ENCODE peak calls at places on chromosomes 2 and 18, in four cellular contexts. S is iris pigment epithelial cell, N is EL, G is nephron progenitor cell. I is an unnamed sample.
A peak's percentile ranks its signal among the peaks of the same experiment; 100 is the strongest.

GRCh38 chr2:206164261-206164862 is 4.7 kb downstream of the EEF1B2 start:
- DNase-seq in G (peak; percentile 59), N (peak; percentile 54), S (peak; percentile 20), I (peak; percentile 35)

GRCh38 chr2:108315408-108316193 is 26.9 kb downstream of the SULT1C2 start:
- DNase-seq in G (no peak), S (no peak), N (peak; percentile 42), I (no peak)

GRCh38 chr2:135688002-135688401 is 53.7 kb upstream of the UBXN4 start:
- DNase-seq in N (peak; percentile 13), G (no peak), S (peak; percentile 77), I (no peak)

GRCh38 chr18:7566587-7567486 is at the start of gene PTPRM:
- DNase-seq in S (peak; percentile 81), G (peak; percentile 82), N (peak; percentile 87), I (no peak)

GRCh38 chr2:101418704-101419663 is 31.7 kb upstream of the CREG2 start:
- DNase-seq in G (peak; percentile 32), S (peak; percentile 75), N (peak; percentile 65), I (no peak)

GRCh38 chr18:50947899-50948298 is 19.9 kb upstream of the ELAC1 start:
- DNase-seq in S (peak; percentile 40), N (peak; percentile 30), G (no peak), I (no peak)

GRCh38 chr2:20488782-20489181 is 41.9 kb downstream of the RHOB start:
- DNase-seq in N (no peak), G (no peak), S (no peak), I (no peak)

GRCh38 chr18:808502-808901 is 3.5 kb downstream of the YES1 start:
- DNase-seq in N (peak; percentile 12), G (no peak), S (no peak), I (no peak)

GRCh38 chr2:178230396-178230795 is 36.1 kb downstream of the OSBPL6 start:
- DNase-seq in G (no peak), N (no peak), S (no peak), I (no peak)

GRCh38 chr18:54284967-54285785 is 15.9 kb downstream of the POLI start:
- DNase-seq in G (no peak), S (peak; percentile 91), N (peak; percentile 78), I (peak; percentile 28)

GRCh38 chr2:43831438-43832294 is 7.0 kb downstream of the ABCG5 start:
- DNase-seq in G (no peak), N (no peak), S (peak; percentile 12), I (no peak)

GRCh38 chr18:7259482-7259881 is 28.6 kb downstream of the LRRC30 start:
- DNase-seq in N (no peak), G (no peak), S (no peak), I (no peak)

GRCh38 chr2:168050377-168050776 is 197.0 kb downstream of the STK39 start:
- DNase-seq in S (no peak), N (no peak), G (no peak), I (no peak)

GRCh38 chr2:231640646-231641111 is 48.0 kb downstream of the TEX44 start:
- DNase-seq in N (no peak), G (no peak), S (no peak), I (no peak)

GRCh38 chr2:29616569-29616968 is 304.8 kb downstream of the ALK start:
- DNase-seq in N (no peak), S (no peak), G (no peak), I (no peak)

GRCh38 chr2:221235941-221236340 is 336.2 kb downstream of the EPHA4 start:
- DNase-seq in G (no peak), S (no peak), N (no peak), I (no peak)

GRCh38 chr2:160429248-160430000 is 64.2 kb downstream of the RBMS1 start:
- DNase-seq in S (peak; percentile 76), N (peak; percentile 70), G (no peak), I (no peak)

GRCh38 chr18:36376361-36376760 is 78.8 kb downstream of the FHOD3 start:
- DNase-seq in N (peak; percentile 33), G (no peak), S (peak; percentile 33), I (peak; percentile 31)

GRCh38 chr18:48829443-48830149 is 121.2 kb downstream of the SMAD7 start:
- DNase-seq in S (no peak), N (no peak), G (peak; percentile 68), I (no peak)